ENCODE peak calls at places on chromosomes 4 and X, in four cellular contexts. One of them, this sample, is unnamed.

GRCh38 chr4:152235718-152236117 is 300.2 kb downstream of the FBXW7 start:
- DNase-seq in CD8-positive, alpha-beta memory T cell: no peak
- DNase-seq in HEK293T: no peak
- DNase-seq in NCI-H510A treated with DMSO at 0.1 percent for 48 hours: no peak
- DNase-seq in this sample: no peak

GRCh38 chrX:51456246-51456645 is 40.1 kb downstream of the NUDT11 start:
- DNase-seq in NCI-H510A treated with DMSO at 0.1 percent for 48 hours: no peak
- DNase-seq in HEK293T: no peak
- DNase-seq in CD8-positive, alpha-beta memory T cell: no peak
- DNase-seq in this sample: no peak

GRCh38 chrX:100976211-100976610 is 6.7 kb downstream of the ARL13A start:
- DNase-seq in HEK293T: no peak
- DNase-seq in NCI-H510A treated with DMSO at 0.1 percent for 48 hours: no peak
- DNase-seq in CD8-positive, alpha-beta memory T cell: no peak
- DNase-seq in this sample: no peak

GRCh38 chr4:26410385-26411293 is 79.6 kb downstream of the CCKAR start:
- DNase-seq in NCI-H510A treated with DMSO at 0.1 percent for 48 hours: peak
- DNase-seq in HEK293T: peak
- DNase-seq in CD8-positive, alpha-beta memory T cell: peak
- DNase-seq in this sample: peak

GRCh38 chrX:22950278-22951266 is 49.2 kb upstream of the DDX53 start:
- DNase-seq in NCI-H510A treated with DMSO at 0.1 percent for 48 hours: no peak
- DNase-seq in HEK293T: no peak
- DNase-seq in CD8-positive, alpha-beta memory T cell: no peak
- DNase-seq in this sample: no peak

GRCh38 chr4:151340751-151341385 is 15.5 kb upstream of the SH3D19 start:
- DNase-seq in HEK293T: no peak
- DNase-seq in CD8-positive, alpha-beta memory T cell: no peak
- DNase-seq in NCI-H510A treated with DMSO at 0.1 percent for 48 hours: no peak
- DNase-seq in this sample: no peak

GRCh38 chr4:55183926-55184599 is 58.7 kb upstream of the KDR start:
- DNase-seq in HEK293T: no peak
- DNase-seq in CD8-positive, alpha-beta memory T cell: no peak
- DNase-seq in NCI-H510A treated with DMSO at 0.1 percent for 48 hours: no peak
- DNase-seq in this sample: no peak

GRCh38 chr4:140256335-140256734 is 102.4 kb upstream of the MAML3 start:
- DNase-seq in CD8-positive, alpha-beta memory T cell: no peak
- DNase-seq in NCI-H510A treated with DMSO at 0.1 percent for 48 hours: no peak
- DNase-seq in HEK293T: no peak
- DNase-seq in this sample: no peak

GRCh38 chr4:63370997-63371396 is 1038.3 kb downstream of the TECRL start:
- DNase-seq in NCI-H510A treated with DMSO at 0.1 percent for 48 hours: no peak
- DNase-seq in CD8-positive, alpha-beta memory T cell: no peak
- DNase-seq in HEK293T: no peak
- DNase-seq in this sample: no peak

GRCh38 chr4:102429553-102429952 is 71.6 kb upstream of the NFKB1 start:
- DNase-seq in NCI-H510A treated with DMSO at 0.1 percent for 48 hours: no peak
- DNase-seq in CD8-positive, alpha-beta memory T cell: no peak
- DNase-seq in HEK293T: no peak
- DNase-seq in this sample: no peak

GRCh38 chr4:83340692-83341343 is 6.2 kb upstream of the HPSE start:
- DNase-seq in CD8-positive, alpha-beta memory T cell: peak
- DNase-seq in HEK293T: no peak
- DNase-seq in NCI-H510A treated with DMSO at 0.1 percent for 48 hours: no peak
- DNase-seq in this sample: peak

GRCh38 chr4:143352052-143352451 is 15.4 kb downstream of the GAB1 start:
- DNase-seq in CD8-positive, alpha-beta memory T cell: no peak
- DNase-seq in NCI-H510A treated with DMSO at 0.1 percent for 48 hours: no peak
- DNase-seq in HEK293T: no peak
- DNase-seq in this sample: no peak

GRCh38 chrX:41737065-41737464 is 13.1 kb downstream of the GPR82 start:
- DNase-seq in HEK293T: no peak
- DNase-seq in CD8-positive, alpha-beta memory T cell: peak
- DNase-seq in NCI-H510A treated with DMSO at 0.1 percent for 48 hours: no peak
- DNase-seq in this sample: peak

GRCh38 chr4:121655320-121656268 is 41.2 kb downstream of the ANXA5 start:
- DNase-seq in CD8-positive, alpha-beta memory T cell: no peak
- DNase-seq in NCI-H510A treated with DMSO at 0.1 percent for 48 hours: no peak
- DNase-seq in HEK293T: no peak
- DNase-seq in this sample: no peak

GRCh38 chr4:140185725-140186124 is 31.7 kb upstream of the MAML3 start:
- DNase-seq in HEK293T: no peak
- DNase-seq in NCI-H510A treated with DMSO at 0.1 percent for 48 hours: no peak
- DNase-seq in CD8-positive, alpha-beta memory T cell: no peak
- DNase-seq in this sample: no peak

GRCh38 chr4:158856852-158857251 is 88.0 kb downstream of the FNIP2 start:
- DNase-seq in NCI-H510A treated with DMSO at 0.1 percent for 48 hours: peak
- DNase-seq in HEK293T: peak
- DNase-seq in CD8-positive, alpha-beta memory T cell: peak
- DNase-seq in this sample: peak

GRCh38 chr4:169208516-169208915 is 62.2 kb downstream of the SH3RF1 start:
- DNase-seq in CD8-positive, alpha-beta memory T cell: no peak
- DNase-seq in HEK293T: no peak
- DNase-seq in NCI-H510A treated with DMSO at 0.1 percent for 48 hours: no peak
- DNase-seq in this sample: no peak

GRCh38 chr4:78653655-78654054 is 102.1 kb downstream of the ANXA3 start:
- DNase-seq in CD8-positive, alpha-beta memory T cell: no peak
- DNase-seq in NCI-H510A treated with DMSO at 0.1 percent for 48 hours: no peak
- DNase-seq in HEK293T: peak
- DNase-seq in this sample: no peak

GRCh38 chr4:151649461-151649860 is 111.3 kb downstream of the GATB start:
- DNase-seq in NCI-H510A treated with DMSO at 0.1 percent for 48 hours: no peak
- DNase-seq in CD8-positive, alpha-beta memory T cell: no peak
- DNase-seq in HEK293T: no peak
- DNase-seq in this sample: no peak

GRCh38 chr4:157819693-157820464 is 352.9 kb downstream of the GASK1B start:
- DNase-seq in NCI-H510A treated with DMSO at 0.1 percent for 48 hours: no peak
- DNase-seq in HEK293T: no peak
- DNase-seq in CD8-positive, alpha-beta memory T cell: no peak
- DNase-seq in this sample: no peak

GRCh38 chr4:90183254-90183653 is 56.1 kb downstream of the CCSER1 start:
- DNase-seq in NCI-H510A treated with DMSO at 0.1 percent for 48 hours: no peak
- DNase-seq in CD8-positive, alpha-beta memory T cell: no peak
- DNase-seq in HEK293T: no peak
- DNase-seq in this sample: no peak

GRCh38 chr4:142706381-142706780 is 139.7 kb downstream of the INPP4B start:
- DNase-seq in NCI-H510A treated with DMSO at 0.1 percent for 48 hours: no peak
- DNase-seq in CD8-positive, alpha-beta memory T cell: no peak
- DNase-seq in HEK293T: no peak
- DNase-seq in this sample: no peak

GRCh38 chr4:139419388-139419914 is 34.5 kb upstream of the RAB33B start:
- DNase-seq in CD8-positive, alpha-beta memory T cell: peak
- DNase-seq in HEK293T: no peak
- DNase-seq in NCI-H510A treated with DMSO at 0.1 percent for 48 hours: no peak
- DNase-seq in this sample: no peak

GRCh38 chr4:38016698-38017097 is 56.5 kb downstream of the PTTG2 start:
- DNase-seq in HEK293T: no peak
- DNase-seq in NCI-H510A treated with DMSO at 0.1 percent for 48 hours: no peak
- DNase-seq in CD8-positive, alpha-beta memory T cell: no peak
- DNase-seq in this sample: no peak

GRCh38 chrX:148865237-148865636 is 364.8 kb downstream of the AFF2 start:
- DNase-seq in HEK293T: no peak
- DNase-seq in CD8-positive, alpha-beta memory T cell: no peak
- DNase-seq in NCI-H510A treated with DMSO at 0.1 percent for 48 hours: no peak
- DNase-seq in this sample: no peak

GRCh38 chrX:112734250-112734649 is 54.5 kb upstream of the LHFPL1 start:
- DNase-seq in NCI-H510A treated with DMSO at 0.1 percent for 48 hours: no peak
- DNase-seq in CD8-positive, alpha-beta memory T cell: no peak
- DNase-seq in HEK293T: no peak
- DNase-seq in this sample: no peak

GRCh38 chrX:154513662-154514204 is 2.3 kb downstream of the FAM3A start:
- DNase-seq in NCI-H510A treated with DMSO at 0.1 percent for 48 hours: no peak
- DNase-seq in HEK293T: no peak
- DNase-seq in CD8-positive, alpha-beta memory T cell: no peak
- DNase-seq in this sample: no peak

GRCh38 chr4:121408-122084 is 2.8 kb upstream of the ZNF718 start:
- DNase-seq in NCI-H510A treated with DMSO at 0.1 percent for 48 hours: no peak
- DNase-seq in HEK293T: no peak
- DNase-seq in CD8-positive, alpha-beta memory T cell: peak
- DNase-seq in this sample: peak

GRCh38 chr4:102683846-102684581 is 76.8 kb downstream of the MANBA start:
- DNase-seq in HEK293T: no peak
- DNase-seq in CD8-positive, alpha-beta memory T cell: no peak
- DNase-seq in NCI-H510A treated with DMSO at 0.1 percent for 48 hours: no peak
- DNase-seq in this sample: no peak

GRCh38 chr4:14348506-14348905 is 653.8 kb upstream of the CPEB2 start:
- DNase-seq in CD8-positive, alpha-beta memory T cell: no peak
- DNase-seq in HEK293T: no peak
- DNase-seq in NCI-H510A treated with DMSO at 0.1 percent for 48 hours: no peak
- DNase-seq in this sample: no peak

GRCh38 chrX:1093112-1093511 is 119.3 kb downstream of the CRLF2 start:
- DNase-seq in NCI-H510A treated with DMSO at 0.1 percent for 48 hours: no peak
- DNase-seq in CD8-positive, alpha-beta memory T cell: no peak
- DNase-seq in HEK293T: no peak
- DNase-seq in this sample: no peak

GRCh38 chrX:110420771-110421498 is 62.3 kb downstream of the RTL9 start:
- DNase-seq in HEK293T: peak
- DNase-seq in CD8-positive, alpha-beta memory T cell: no peak
- DNase-seq in NCI-H510A treated with DMSO at 0.1 percent for 48 hours: no peak
- DNase-seq in this sample: no peak

GRCh38 chr4:132770776-132771175 is 378.3 kb upstream of the PCDH10 start:
- DNase-seq in CD8-positive, alpha-beta memory T cell: no peak
- DNase-seq in HEK293T: no peak
- DNase-seq in NCI-H510A treated with DMSO at 0.1 percent for 48 hours: no peak
- DNase-seq in this sample: no peak

GRCh38 chrX:16603822-16604221 is 46.1 kb upstream of the S100G start:
- DNase-seq in NCI-H510A treated with DMSO at 0.1 percent for 48 hours: no peak
- DNase-seq in HEK293T: no peak
- DNase-seq in CD8-positive, alpha-beta memory T cell: no peak
- DNase-seq in this sample: no peak